ENCODE peak calls at places on chromosomes 5 and 9, in eight cellular contexts. H is CD4-positive, alpha-beta memory T cell; Y is sigmoid colon; V is CD8-positive, alpha-beta memory T cell; K is CD4-positive, CD25-positive, alpha-beta regulatory T cell; S is lung; T is aorta; Z is right lobe of liver. U is an unnamed sample.

GRCh38 chr5:176671890-176672615 is 24.8 kb downstream of the TSPAN17 start:
- DNase-seq in Z (no peak), K (no peak), T (peak; percentile 23), V (no peak), Y (no peak), S (no peak), H (no peak), U (no peak)

GRCh38 chr5:7781899-7782298 is 69.0 kb downstream of the CFAP90 start:
- DNase-seq in K (no peak), H (no peak), T (no peak), Z (no peak), V (no peak), S (no peak), Y (no peak), U (no peak)

GRCh38 chr9:95434116-95435073 is 82.4 kb downstream of the PTCH1 start:
- DNase-seq in T (no peak), Z (no peak), V (no peak), H (no peak), K (no peak), S (no peak), Y (no peak), U (no peak)

GRCh38 chr9:114001794-114002261 is 76.3 kb downstream of the AMBP start:
- DNase-seq in S (peak; percentile 18), Y (no peak), Z (no peak), K (no peak), H (no peak), V (no peak), T (no peak), U (peak; percentile 11)

GRCh38 chr9:91775011-91775707 is 174.9 kb downstream of the ROR2 start:
- DNase-seq in T (peak; percentile 63), H (peak; percentile 59), Y (peak; percentile 87), V (peak; percentile 35), Z (peak; percentile 54), S (peak; percentile 59), K (peak; percentile 54), U (peak; percentile 50)

GRCh38 chr5:20538341-20538740 is 550.3 kb upstream of the CDH18 start:
- DNase-seq in K (no peak), S (no peak), Y (no peak), V (no peak), H (no peak), Z (no peak), T (no peak), U (no peak)

GRCh38 chr9:134648701-134649525 is 7.3 kb downstream of the COL5A1 start:
- DNase-seq in T (peak; percentile 37), S (no peak), V (no peak), Z (no peak), Y (no peak), K (no peak), H (peak; percentile 47), U (no peak)

GRCh38 chr9:134564431-134565170 is 77.0 kb upstream of the COL5A1 start:
- DNase-seq in K (no peak), S (no peak), T (no peak), H (no peak), Y (peak; percentile 40), Z (peak; percentile 1), V (no peak), U (no peak)

GRCh38 chr5:173155912-173156311 is 11.6 kb downstream of the BNIP1 start:
- DNase-seq in T (no peak), H (no peak), S (no peak), V (no peak), K (no peak), Y (no peak), Z (no peak), U (no peak)

GRCh38 chr5:141363952-141364660 is at the start of gene PCDHGA5:
- DNase-seq in K (no peak), Z (no peak), T (no peak), S (no peak), Y (no peak), H (no peak), V (no peak), U (no peak)
- H3K27ac ChIP-seq in K (no peak within 1 kb of the TSS), Z (no peak within 1 kb of the TSS), T (no peak within 1 kb of the TSS), S (no peak within 1 kb of the TSS), Y (no peak within 1 kb of the TSS), H (no peak within 1 kb of the TSS), V (no peak within 1 kb of the TSS), U (no peak within 1 kb of the TSS)

GRCh38 chr9:128404579-128404978 is 16.1 kb upstream of the CERCAM start:
- DNase-seq in Y (no peak), T (no peak), H (no peak), K (no peak), S (no peak), V (no peak), Z (no peak), U (no peak)
- H3K27ac ChIP-seq in Y (no peak overlapping the region), T (no peak overlapping the region), H (no peak overlapping the region), K (no peak overlapping the region), S (no peak overlapping the region), V (no peak overlapping the region), Z (no peak overlapping the region), U (no peak overlapping the region)

GRCh38 chr9:120926397-120926928 is at the start of gene TRAF1:
- DNase-seq in K (peak; percentile 73), S (no peak), H (peak; percentile 78), T (no peak), V (peak; percentile 55), Y (peak; percentile 61), Z (no peak), U (no peak)

GRCh38 chr9:120923620-120924328 is 2.8 kb downstream of the TRAF1 start:
- DNase-seq in V (no peak), H (no peak), Z (no peak), T (no peak), Y (peak; percentile 19), S (no peak), K (no peak), U (no peak)

GRCh38 chr9:120927125-120928014 is 774 bp upstream of the TRAF1 start:
- DNase-seq in K (peak; percentile 68), Y (peak; percentile 25), S (no peak), T (no peak), H (peak; percentile 43), Z (no peak), V (no peak), U (no peak)

GRCh38 chr9:120924698-120925534 is 1.7 kb downstream of the TRAF1 start:
- DNase-seq in V (no peak), Y (peak; percentile 15), K (peak; percentile 63), Z (no peak), T (no peak), H (peak; percentile 58), S (no peak), U (no peak)

DNA sequence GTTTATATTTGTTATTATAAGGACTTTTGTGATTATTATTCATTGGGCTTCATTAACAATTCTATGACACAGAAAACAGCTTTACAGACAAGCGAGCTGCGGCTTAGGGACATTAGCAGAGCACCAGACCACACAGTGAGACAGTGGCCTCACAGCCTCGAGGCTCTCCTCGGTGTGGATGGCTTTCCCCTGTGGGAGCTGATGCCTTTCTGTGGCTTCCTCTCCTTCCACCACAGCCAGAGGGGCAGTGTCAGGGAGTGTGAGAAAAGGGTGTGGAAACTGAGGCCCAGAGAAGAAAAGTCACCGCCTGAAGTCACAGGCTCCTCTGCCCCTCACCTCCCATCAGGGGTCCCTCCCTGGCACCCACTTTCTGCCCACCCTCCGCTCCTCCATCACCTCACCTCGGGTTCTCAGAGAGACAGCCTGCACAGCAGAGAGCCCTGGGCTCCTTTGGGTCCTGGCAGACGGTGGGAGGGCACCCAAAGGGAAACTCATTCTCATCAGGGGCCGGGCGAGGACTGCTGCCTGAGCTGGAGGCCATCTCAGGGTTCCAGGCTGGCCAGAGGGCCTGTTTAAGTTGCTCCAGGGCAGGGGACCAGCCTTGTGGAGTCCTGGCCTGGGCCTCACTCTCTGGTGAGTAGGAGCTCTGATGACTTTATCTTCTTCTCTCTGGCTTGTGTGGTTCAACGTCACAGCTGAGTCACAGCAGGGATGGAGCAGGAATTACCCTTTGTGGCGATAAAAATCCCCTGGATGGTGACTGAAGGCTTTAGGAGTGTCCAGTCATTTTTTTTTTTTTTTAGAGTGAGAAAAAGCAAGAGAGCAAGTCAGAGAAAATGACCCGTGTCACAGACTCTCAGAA is 830 bp downstream of the TRAF1 start:
- DNase-seq in Y (peak; percentile 57), K (peak; percentile 63), H (peak; percentile 95), Z (no peak), V (no peak), T (peak; percentile 87), S (no peak), U (no peak)
- H3K27ac ChIP-seq in Y (peak overlapping the region; percentile 18), K (peak overlapping the region; percentile 99), H (peak overlapping the region; percentile 99), Z (peak overlapping the region; percentile 47), V (peak overlapping the region; percentile 84), T (peak overlapping the region; percentile 91), S (peak overlapping the region; percentile 66), U (no peak overlapping the region)

DNA sequence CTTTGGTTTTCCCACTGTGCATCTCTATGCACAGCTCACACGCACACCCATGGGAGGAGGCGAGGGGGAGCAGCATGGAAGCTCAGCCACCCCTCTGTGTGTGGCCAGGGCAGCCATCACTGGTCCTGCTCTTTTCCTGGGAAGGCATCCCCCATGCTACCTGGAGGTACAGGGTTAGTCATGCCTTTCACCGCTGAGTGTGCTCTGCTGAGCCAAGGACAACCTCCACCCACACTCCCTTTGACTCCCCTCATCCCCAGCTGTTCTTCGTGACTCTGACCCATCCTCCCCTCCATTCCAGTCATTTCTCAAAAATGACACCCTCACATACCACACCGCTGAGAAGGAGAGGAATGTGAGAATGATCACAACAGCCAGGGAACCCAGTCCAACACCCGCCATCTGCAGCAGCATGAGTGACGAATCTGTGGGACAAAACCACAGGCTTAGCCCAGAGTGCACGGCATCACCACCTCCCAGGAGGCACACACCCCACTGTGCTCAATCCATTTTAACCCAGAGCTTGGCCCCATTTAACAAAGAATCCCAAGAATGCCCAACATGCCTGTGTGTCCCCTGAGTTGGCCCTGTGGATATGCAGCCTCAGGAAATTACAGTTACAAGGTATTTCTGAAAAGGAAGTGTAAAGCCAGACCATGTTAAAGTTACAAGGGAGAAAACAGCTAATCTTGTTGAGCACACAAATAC is 133.4 kb downstream of the SUSD1 start:
- DNase-seq in Z (no peak), H (no peak), V (no peak), S (no peak), K (no peak), Y (peak; percentile 68), T (peak; percentile 69), U (no peak)
- H3K27ac ChIP-seq in Z (no peak overlapping the region), H (no peak overlapping the region), V (no peak overlapping the region), S (no peak overlapping the region), K (no peak overlapping the region), Y (no peak overlapping the region), T (no peak overlapping the region), U (peak overlapping the region; percentile 41)

DNA sequence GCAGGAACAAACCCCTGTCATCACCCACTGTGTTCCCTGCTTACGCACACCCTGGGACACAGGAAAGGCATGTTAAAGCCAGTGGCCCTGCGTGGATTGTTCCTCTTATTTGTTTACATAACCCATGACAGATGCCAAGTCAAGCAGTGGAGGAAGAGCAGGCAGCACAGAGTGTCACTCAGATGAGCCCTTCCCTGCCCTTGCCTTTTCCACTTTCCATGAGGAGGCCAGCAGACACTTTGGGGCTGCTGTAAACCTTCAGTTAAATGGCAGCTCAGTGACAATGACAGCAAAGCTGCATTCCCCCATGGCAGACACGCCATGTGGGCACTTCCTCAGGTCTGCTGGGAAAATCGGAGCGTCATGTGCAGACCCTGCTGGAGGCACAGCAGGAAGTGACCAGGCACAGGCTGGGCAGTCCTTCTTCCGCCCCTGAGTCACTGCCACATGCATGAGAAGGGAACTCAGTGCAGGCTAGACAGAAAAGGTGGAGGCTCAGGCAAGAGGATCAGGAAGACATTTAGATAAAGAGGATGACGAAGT is 216.8 kb upstream of the PIK3R1 start:
- DNase-seq in Y (peak; percentile 81), K (no peak), V (no peak), Z (peak; percentile 80), S (peak; percentile 65), H (no peak), T (peak; percentile 90), U (peak; percentile 41)
- H3K27ac ChIP-seq in Y (peak overlapping the region; percentile 20), K (no peak overlapping the region), V (no peak overlapping the region), Z (peak overlapping the region; percentile 78), S (peak overlapping the region; percentile 80), H (no peak overlapping the region), T (no peak overlapping the region), U (no peak overlapping the region)